ENCODE peak calls at places on chromosomes 3 and 15, in ten cellular contexts. S, C, I, Y, W, F, L, J, B and Q are unnamed samples.

GRCh38 chr3:13120928-13121552 is 47.8 kb upstream of the IQSEC1 start:
- DNase-seq in F (peak; percentile 15), B (no peak), J (no peak), L (no peak), C (no peak), Y (no peak), W (no peak), S (no peak), I (no peak), Q (no peak)

GRCh38 chr3:4417449-4417848 is 49.6 kb downstream of the SUMF1 start:
- DNase-seq in L (no peak), S (no peak), B (peak; percentile 59), F (peak; percentile 69), I (peak; percentile 24), C (no peak), W (no peak), Y (peak; percentile 80), J (no peak), Q (no peak)

GRCh38 chr3:186520436-186520835 is 23.7 kb downstream of the CRYGS start:
- DNase-seq in Y (no peak), L (no peak), S (no peak), I (no peak), C (no peak), B (no peak), J (no peak), F (no peak), W (no peak), Q (no peak)

GRCh38 chr3:15535757-15536156 is 14.3 kb upstream of the COLQ start:
- DNase-seq in I (no peak), B (peak; percentile 6), C (no peak), J (no peak), F (no peak), L (no peak), Y (no peak), S (no peak), W (no peak), Q (no peak)

GRCh38 chr15:49235446-49236207 is 65.6 kb downstream of the GALK2 start:
- DNase-seq in J (peak; percentile 11), C (peak; percentile 57), S (no peak), F (no peak), I (peak; percentile 84), Y (peak; percentile 92), B (peak; percentile 95), L (peak; percentile 59), W (peak; percentile 57), Q (peak; percentile 84)

GRCh38 chr3:147945968-147946519 is 536.9 kb downstream of the ZIC1 start:
- DNase-seq in L (peak; percentile 80), J (peak; percentile 25), S (no peak), B (peak; percentile 95), Y (peak; percentile 93), I (peak; percentile 91), W (peak; percentile 57), F (no peak), C (peak; percentile 42), Q (peak; percentile 75)

GRCh38 chr3:15998896-15999295 is 175.6 kb upstream of the GALNT15 start:
- DNase-seq in L (no peak), C (no peak), S (no peak), W (no peak), J (no peak), I (no peak), Y (no peak), F (no peak), B (no peak), Q (no peak)

GRCh38 chr3:136042608-136043221 is 77.2 kb downstream of the PPP2R3A start:
- DNase-seq in B (peak; percentile 74), F (no peak), I (peak; percentile 61), J (no peak), W (peak; percentile 13), L (peak; percentile 9), S (no peak), Y (peak; percentile 74), C (no peak), Q (peak; percentile 24)

DNA sequence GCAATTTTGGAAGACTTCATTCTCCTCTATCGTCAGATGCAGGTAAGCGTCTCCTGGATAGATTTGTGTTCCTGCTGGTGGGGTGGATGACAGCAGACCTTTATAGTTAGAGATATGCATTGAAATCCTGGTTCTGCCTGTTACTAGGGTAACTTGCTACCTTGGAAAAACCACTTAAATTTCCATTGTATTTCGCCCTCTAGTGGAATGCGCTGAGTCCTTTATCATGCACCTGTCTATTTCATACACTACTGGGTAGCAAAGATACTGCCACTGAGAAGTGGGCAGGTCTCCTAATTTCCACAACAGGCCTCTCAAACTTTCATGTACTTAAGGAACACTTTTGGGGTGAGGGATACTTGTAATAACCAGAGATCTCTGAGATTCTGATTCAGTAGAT is 209.5 kb upstream of the SUCLG2 start:
- DNase-seq in F (no peak), Y (peak; percentile 3), L (no peak), C (peak; percentile 30), I (no peak), J (no peak), B (peak; percentile 1), W (peak; percentile 6), S (no peak), Q (no peak)
- TF ChIP-seq CTCF in F (no peak), Y (peak; percentile 35), L (peak; percentile 20), C (peak; percentile 76), I (peak; percentile 65), J (peak; percentile 35), B (peak; percentile 1), W (no peak), S (no peak), Q (no peak)

GRCh38 chr3:43632269-43632733 is 10.5 kb upstream of the ANO10 start:
- DNase-seq in C (no peak), J (peak; percentile 71), F (no peak), Y (peak; percentile 28), S (no peak), B (peak; percentile 93), I (peak; percentile 91), W (no peak), L (peak; percentile 52), Q (no peak)
- TF ChIP-seq CTCF in C (no peak), J (no peak), F (no peak), Y (peak; percentile 31), S (no peak), B (peak; percentile 25), I (peak; percentile 47), W (no peak), L (no peak), Q (no peak)

DNA sequence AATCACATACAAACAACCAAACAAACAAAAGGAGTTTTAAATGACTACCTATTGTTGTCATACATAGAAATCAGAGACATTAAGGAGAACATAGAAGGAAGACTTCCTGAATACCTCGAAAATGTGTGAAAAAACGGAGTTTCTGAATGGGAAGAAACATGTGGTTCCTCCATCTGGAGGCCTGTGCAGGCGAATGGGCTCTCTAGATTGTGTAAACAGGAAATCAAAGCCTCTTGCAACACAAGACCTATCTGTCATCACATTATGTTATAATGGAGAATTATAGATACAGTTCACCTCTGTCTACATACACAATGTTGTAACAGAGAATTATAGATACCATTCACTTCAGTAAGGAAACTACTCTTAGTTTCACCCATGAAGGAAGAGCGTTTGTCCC is 44.1 kb downstream of the RUBCN start:
- DNase-seq in S (no peak), J (no peak), W (no peak), B (peak; percentile 73), Y (peak; percentile 74), L (no peak), C (no peak), F (no peak), I (no peak), Q (no peak)
- TF ChIP-seq CTCF in S (no peak), J (no peak), W (no peak), B (no peak), Y (no peak), L (no peak), C (no peak), F (no peak), I (no peak), Q (no peak)

GRCh38 chr15:97745481-97746071 is 214.9 kb upstream of the ARRDC4 start:
- DNase-seq in S (no peak), F (no peak), J (no peak), Y (peak; percentile 20), I (no peak), L (no peak), B (peak; percentile 15), W (peak; percentile 16), C (peak; percentile 49), Q (no peak)
- TF ChIP-seq CTCF in S (peak; percentile 50), F (peak; percentile 28), J (peak; percentile 73), Y (peak; percentile 66), I (peak; percentile 70), L (peak; percentile 48), B (peak; percentile 47), W (peak; percentile 63), C (peak; percentile 79), Q (no peak)

DNA sequence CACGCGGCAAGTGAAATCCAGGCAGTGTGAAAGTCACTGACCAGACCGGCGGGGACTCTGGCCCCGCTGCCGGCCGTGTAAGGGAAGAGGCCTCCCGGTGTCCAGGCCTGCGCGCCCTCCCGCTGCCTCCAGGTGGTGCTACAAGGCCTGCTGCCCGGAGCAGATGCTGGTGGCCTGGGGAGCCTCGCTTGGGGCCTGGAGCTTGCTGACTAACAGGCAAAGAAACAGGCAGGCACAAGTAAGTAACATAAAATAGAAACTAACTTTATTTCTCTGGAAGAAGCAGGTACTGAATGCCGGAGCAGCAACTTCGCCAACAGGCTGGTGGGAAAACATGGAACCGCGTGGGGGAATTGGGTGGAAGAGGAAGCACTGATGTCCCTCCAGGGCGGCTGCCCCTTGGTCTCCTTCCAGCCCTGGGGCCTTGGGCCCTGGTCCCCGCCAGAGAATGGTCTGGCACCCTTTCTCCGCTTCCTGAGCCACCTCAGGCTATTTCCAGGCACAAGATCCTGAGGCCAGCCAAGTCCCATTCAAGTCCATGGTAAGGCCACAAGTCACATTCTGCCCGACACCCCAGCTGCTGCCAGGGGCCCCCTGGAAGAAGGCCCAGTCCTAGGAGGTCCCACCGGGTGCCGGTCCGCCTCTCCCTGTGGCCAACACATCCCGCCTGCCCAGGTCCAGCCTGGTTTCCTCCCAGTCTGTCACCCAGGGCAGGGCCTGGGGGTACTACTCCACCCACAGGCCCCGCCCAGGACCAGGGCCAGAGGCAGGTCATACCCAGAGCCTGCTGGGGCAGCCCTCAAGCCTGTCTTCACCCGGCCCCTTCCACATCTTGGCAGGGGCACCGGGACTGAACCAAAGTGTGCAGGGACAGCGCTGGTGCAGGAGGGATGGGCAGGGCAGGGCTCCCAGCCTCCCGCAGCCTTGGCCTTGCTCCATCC is 45.0 kb downstream of the TNK2 start:
- DNase-seq in B (peak; percentile 87), C (peak; percentile 90), F (peak; percentile 96), I (peak; percentile 85), J (peak; percentile 49), Y (peak; percentile 94), L (no peak), S (peak; percentile 94), W (peak; percentile 87), Q (peak; percentile 72)
- TF ChIP-seq CTCF in B (peak; percentile 88), C (peak; percentile 95), F (peak; percentile 97), I (peak; percentile 91), J (peak; percentile 98), Y (peak; percentile 99), L (peak; percentile 97), S (peak; percentile 95), W (peak; percentile 91), Q (peak; percentile 94)

GRCh38 chr15:88897456-88898194 is 2.3 kb upstream of the HAPLN3 start:
- DNase-seq in F (peak; percentile 95), I (peak; percentile 77), L (no peak), B (peak; percentile 74), Y (peak; percentile 89), W (peak; percentile 77), J (no peak), S (peak; percentile 89), C (no peak), Q (peak; percentile 63)
- TF ChIP-seq CTCF in F (peak; percentile 72), I (peak; percentile 79), L (peak; percentile 80), B (peak; percentile 70), Y (peak; percentile 73), W (peak; percentile 26), J (peak; percentile 85), S (peak; percentile 67), C (peak; percentile 15), Q (peak; percentile 69)